ENCODE peak calls at places on chromosomes 3 and 15, in six cellular contexts. One of them, this sample, is unnamed.

GRCh38 chr3:89268059-89268458 is 160.6 kb downstream of the EPHA3 start:
- DNase-seq in neuronal stem cell: no peak
- DNase-seq in astrocyte of the spinal cord: no peak
- DNase-seq in left colon: no peak
- DNase-seq in AG09309: no peak
- DNase-seq in activated CD4-positive, CD25-positive, alpha-beta regulatory T cell: no peak
- DNase-seq in this sample: no peak

GRCh38 chr3:50554553-50554952 is 13.0 kb downstream of the C3orf18 start:
- DNase-seq in neuronal stem cell: no peak
- DNase-seq in astrocyte of the spinal cord: no peak
- DNase-seq in left colon: no peak
- DNase-seq in AG09309: no peak
- DNase-seq in activated CD4-positive, CD25-positive, alpha-beta regulatory T cell: no peak
- DNase-seq in this sample: no peak

GRCh38 chr15:38414351-38414750 is 39.6 kb upstream of the FAM98B start:
- DNase-seq in neuronal stem cell: peak
- DNase-seq in astrocyte of the spinal cord: peak
- DNase-seq in left colon: peak
- DNase-seq in AG09309: peak
- DNase-seq in activated CD4-positive, CD25-positive, alpha-beta regulatory T cell: no peak
- DNase-seq in this sample: peak

GRCh38 chr3:151974067-151974466 is 100.6 kb downstream of the SUCNR1 start:
- DNase-seq in neuronal stem cell: no peak
- DNase-seq in astrocyte of the spinal cord: peak
- DNase-seq in left colon: no peak
- DNase-seq in AG09309: no peak
- DNase-seq in activated CD4-positive, CD25-positive, alpha-beta regulatory T cell: no peak
- DNase-seq in this sample: no peak

GRCh38 chr3:13895155-13896105 is 15.6 kb upstream of the WNT7A start:
- DNase-seq in neuronal stem cell: peak
- DNase-seq in astrocyte of the spinal cord: peak
- DNase-seq in left colon: peak
- DNase-seq in AG09309: peak
- DNase-seq in activated CD4-positive, CD25-positive, alpha-beta regulatory T cell: peak
- DNase-seq in this sample: peak

GRCh38 chr3:33063651-33064051 is 33.3 kb downstream of the GLB1 start:
- DNase-seq in neuronal stem cell: no peak
- DNase-seq in astrocyte of the spinal cord: no peak
- DNase-seq in left colon: no peak
- DNase-seq in AG09309: peak
- DNase-seq in activated CD4-positive, CD25-positive, alpha-beta regulatory T cell: peak
- DNase-seq in this sample: no peak

GRCh38 chr3:45486136-45486535 is 97.8 kb downstream of the LARS2 start:
- DNase-seq in neuronal stem cell: no peak
- DNase-seq in astrocyte of the spinal cord: no peak
- DNase-seq in left colon: no peak
- DNase-seq in AG09309: peak
- DNase-seq in activated CD4-positive, CD25-positive, alpha-beta regulatory T cell: no peak
- DNase-seq in this sample: no peak

GRCh38 chr3:59469948-59470723 is 420.3 kb upstream of the CFAP20DC start:
- DNase-seq in neuronal stem cell: no peak
- DNase-seq in astrocyte of the spinal cord: no peak
- DNase-seq in left colon: no peak
- DNase-seq in AG09309: no peak
- DNase-seq in activated CD4-positive, CD25-positive, alpha-beta regulatory T cell: no peak
- DNase-seq in this sample: no peak

GRCh38 chr15:63349156-63349555 is 32.5 kb downstream of the CA12 start:
- DNase-seq in neuronal stem cell: no peak
- DNase-seq in astrocyte of the spinal cord: no peak
- DNase-seq in left colon: no peak
- DNase-seq in AG09309: no peak
- DNase-seq in activated CD4-positive, CD25-positive, alpha-beta regulatory T cell: no peak
- DNase-seq in this sample: no peak

GRCh38 chr15:57364282-57365007 is 11.9 kb upstream of the CGNL1 start:
- DNase-seq in neuronal stem cell: no peak
- DNase-seq in astrocyte of the spinal cord: peak
- DNase-seq in left colon: no peak
- DNase-seq in AG09309: no peak
- DNase-seq in activated CD4-positive, CD25-positive, alpha-beta regulatory T cell: no peak
- DNase-seq in this sample: no peak

GRCh38 chr15:89075121-89075640 is 13.1 kb upstream of the ABHD2 start:
- DNase-seq in neuronal stem cell: no peak
- DNase-seq in astrocyte of the spinal cord: no peak
- DNase-seq in left colon: no peak
- DNase-seq in AG09309: no peak
- DNase-seq in activated CD4-positive, CD25-positive, alpha-beta regulatory T cell: no peak
- DNase-seq in this sample: no peak

GRCh38 chr3:16820485-16820884 is 64.3 kb upstream of the PLCL2 start:
- DNase-seq in neuronal stem cell: no peak
- DNase-seq in astrocyte of the spinal cord: no peak
- DNase-seq in left colon: no peak
- DNase-seq in AG09309: no peak
- DNase-seq in activated CD4-positive, CD25-positive, alpha-beta regulatory T cell: no peak
- DNase-seq in this sample: no peak

GRCh38 chr3:15377961-15378791 is 45.8 kb upstream of the SH3BP5 start:
- DNase-seq in neuronal stem cell: peak
- DNase-seq in astrocyte of the spinal cord: peak
- DNase-seq in left colon: peak
- DNase-seq in AG09309: peak
- DNase-seq in activated CD4-positive, CD25-positive, alpha-beta regulatory T cell: peak
- DNase-seq in this sample: peak

GRCh38 chr15:47887181-47887580 is 169.9 kb downstream of the SEMA6D start:
- DNase-seq in neuronal stem cell: no peak
- DNase-seq in astrocyte of the spinal cord: no peak
- DNase-seq in left colon: no peak
- DNase-seq in AG09309: no peak
- DNase-seq in activated CD4-positive, CD25-positive, alpha-beta regulatory T cell: no peak
- DNase-seq in this sample: no peak

This sample was measured in astrocyte of the cerebellum.